ENCODE peak calls at places on chromosomes 12 and 14, in six cellular contexts. W, D, G, T, V and S are unnamed samples.
A peak's percentile ranks its signal among the peaks of the same experiment; 100 is the strongest.

GRCh38 chr12:50197297-50197727 is 30.1 kb upstream of the CERS5 start:
- DNase-seq in G (no peak), D (no peak), T (no peak), V (no peak), W (no peak), S (no peak)

GRCh38 chr12:120762093-120762492 is 36.5 kb downstream of the ACADS start:
- DNase-seq in T (no peak), G (no peak), W (no peak), D (no peak), V (no peak), S (no peak)

GRCh38 chr14:88310457-88310856 is 12.6 kb downstream of the KCNK10 start:
- DNase-seq in W (no peak), T (no peak), D (no peak), V (no peak), G (no peak), S (no peak)

GRCh38 chr14:56760164-56760914 is 49.9 kb downstream of the OTX2 start:
- DNase-seq in G (no peak), V (no peak), W (no peak), D (no peak), T (no peak), S (no peak)

GRCh38 chr14:100056964-100057817 is 8.0 kb upstream of the EVL start:
- DNase-seq in V (no peak), W (peak; percentile 45), D (no peak), T (no peak), G (no peak), S (no peak)

GRCh38 chr14:98144964-98145363 is 1127.0 kb downstream of the BCL11B start:
- DNase-seq in T (no peak), V (no peak), D (no peak), W (no peak), G (no peak), S (no peak)

GRCh38 chr12:69290545-69291277 is 51.3 kb downstream of the CPSF6 start:
- DNase-seq in D (peak; percentile 32), T (peak; percentile 82), G (peak; percentile 73), W (peak; percentile 76), V (peak; percentile 66), S (peak; percentile 94)

GRCh38 chr14:87896393-87897380 is 96.3 kb downstream of the GALC start:
- DNase-seq in W (peak; percentile 17), G (no peak), T (peak; percentile 41), D (no peak), V (peak; percentile 35), S (peak; percentile 7)

GRCh38 chr12:122947352-122947792 is 18.9 kb downstream of the ABCB9 start:
- DNase-seq in W (no peak), T (no peak), G (no peak), D (no peak), V (no peak), S (no peak)

GRCh38 chr14:95260537-95261440 is 58.9 kb downstream of the CLMN start:
- DNase-seq in G (no peak), T (no peak), V (no peak), W (no peak), D (no peak), S (no peak)

GRCh38 chr12:2003676-2004112 is 563 bp downstream of the DCP1B start:
- DNase-seq in V (no peak), G (no peak), D (no peak), T (no peak), W (no peak), S (no peak)

GRCh38 chr14:31363331-31364073 is 56.8 kb downstream of the HEATR5A start:
- DNase-seq in G (no peak), D (no peak), T (no peak), W (no peak), V (no peak), S (no peak)

GRCh38 chr14:51180577-51180976 is 59.5 kb upstream of the TMX1 start:
- DNase-seq in V (no peak), W (no peak), D (peak; percentile 69), T (no peak), G (no peak), S (no peak)

GRCh38 chr12:2286461-2287131 is 233.8 kb downstream of the CACNA1C start:
- DNase-seq in D (no peak), W (no peak), V (no peak), T (no peak), G (no peak), S (no peak)

GRCh38 chr12:52990206-52990605 is 16.1 kb upstream of the EIF4B start:
- DNase-seq in W (no peak), V (no peak), T (no peak), D (no peak), G (no peak), S (no peak)

DNA sequence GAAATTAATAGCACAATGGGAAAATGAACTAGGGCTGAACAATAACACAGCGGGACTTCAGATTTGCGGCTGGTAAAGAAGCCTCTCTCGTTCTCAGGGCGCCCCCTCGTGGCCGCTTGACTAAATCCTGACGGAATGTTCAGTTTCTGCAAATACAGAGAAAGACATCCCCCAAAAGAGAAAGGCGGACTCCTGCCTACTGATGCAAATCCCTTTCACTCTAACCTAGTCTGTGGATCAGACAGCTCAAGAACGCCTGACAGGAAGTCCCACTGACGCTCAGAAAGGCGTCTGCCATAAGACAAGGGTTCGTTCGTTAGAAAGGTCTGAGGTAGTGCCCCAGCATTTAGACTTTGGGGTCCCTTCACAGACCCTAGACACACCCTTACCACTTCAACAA is 2.5 kb downstream of the NUAK1 start:
- DNase-seq in T (peak; percentile 73), G (peak; percentile 79), W (peak; percentile 57), D (no peak), V (peak; percentile 70), S (no peak)
- TF ChIP-seq POLR2AphosphoS5 in T (no peak), G (no peak), W (no peak), D (no peak), V (peak; percentile 74), S (no peak)

GRCh38 chr12:51527872-51528271 is 63.2 kb upstream of the SCN8A start:
- DNase-seq in V (no peak), D (no peak), T (no peak), W (no peak), G (no peak), S (no peak)
- TF ChIP-seq GABPA in V (no peak), D (no peak), T (no peak), W (no peak), G (no peak), S (no peak)

GRCh38 chr12:96404683-96405082 is 4.4 kb upstream of the CDK17 start:
- DNase-seq in W (no peak), G (no peak), V (no peak), D (no peak), T (no peak), S (no peak)

GRCh38 chr12:96403870-96404269 is 3.6 kb upstream of the CDK17 start:
- DNase-seq in D (peak; percentile 72), G (no peak), W (no peak), T (no peak), V (no peak), S (no peak)

GRCh38 chr12:96412431-96412830 is 12.2 kb upstream of the CDK17 start:
- DNase-seq in T (no peak), G (no peak), W (no peak), V (no peak), D (no peak), S (no peak)

GRCh38 chr12:96409734-96410133 is 9.5 kb upstream of the CDK17 start:
- DNase-seq in D (no peak), W (no peak), T (no peak), V (no peak), G (no peak), S (peak; percentile 25)

DNA sequence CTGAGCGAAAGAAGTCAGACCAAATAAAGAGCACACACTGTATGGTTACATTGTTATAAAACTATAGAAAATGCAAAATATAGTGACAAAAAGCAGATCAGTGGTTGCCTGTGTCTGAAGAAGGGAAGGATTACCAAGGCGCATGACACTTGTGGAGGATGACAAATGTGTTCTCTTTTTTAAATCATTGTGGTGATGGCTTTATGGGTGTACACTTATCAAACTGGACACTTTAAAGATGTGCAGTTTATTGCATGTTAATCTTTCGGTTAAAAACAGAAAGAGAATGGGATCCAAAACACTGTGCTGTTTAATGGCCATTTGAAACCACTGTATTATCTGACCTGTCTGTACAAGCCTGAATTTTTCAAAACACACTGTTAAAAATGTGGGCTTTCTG is 8.8 kb upstream of the CDK17 start:
- DNase-seq in W (no peak), V (no peak), G (no peak), T (no peak), D (no peak), S (no peak)
- H3K27ac ChIP-seq in W (no peak overlapping the region), V (no peak overlapping the region), G (no peak overlapping the region), T (no peak overlapping the region), D (no peak overlapping the region), S (peak overlapping the region; percentile 41)

DNA sequence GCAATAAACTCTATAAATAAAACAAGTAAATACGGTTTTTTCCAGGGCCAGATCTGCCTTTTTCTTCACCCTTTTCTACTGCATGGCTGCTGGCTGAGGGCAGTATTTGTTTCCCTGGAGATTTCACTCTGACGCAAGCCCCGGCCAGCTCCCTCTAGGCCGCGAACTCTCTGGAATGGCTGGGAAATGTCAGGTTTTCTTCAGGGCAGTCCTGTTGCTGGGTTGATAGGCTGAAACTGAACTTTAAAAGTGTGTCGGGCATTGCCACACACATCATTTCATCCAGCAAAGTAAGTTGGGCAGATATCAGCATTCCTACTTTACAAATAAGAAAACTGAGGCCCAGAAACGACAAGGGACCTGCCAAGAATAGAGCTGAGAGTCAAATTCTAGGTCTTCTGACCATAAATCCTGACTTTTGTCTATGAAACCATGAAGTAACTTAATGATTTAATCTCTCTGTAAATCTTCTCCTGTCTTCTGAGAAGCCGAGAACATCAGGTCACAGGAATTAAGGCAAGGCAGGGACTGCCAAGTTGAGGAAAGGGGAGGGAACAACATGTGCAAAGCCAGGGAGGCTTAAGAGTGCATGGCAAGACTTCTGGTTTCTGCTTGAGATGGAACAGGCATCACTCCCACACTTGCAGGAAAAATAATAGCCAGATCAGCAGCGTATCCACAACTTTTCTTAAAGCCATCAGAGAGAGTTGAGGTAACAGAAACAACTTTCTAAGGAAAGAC is 205.0 kb upstream of the CCDC196 start:
- DNase-seq in T (no peak), V (no peak), D (no peak), W (no peak), G (no peak), S (no peak)
- TF ChIP-seq POLR2AphosphoS5 in T (no peak), V (no peak), D (no peak), W (no peak), G (no peak), S (no peak)

DNA sequence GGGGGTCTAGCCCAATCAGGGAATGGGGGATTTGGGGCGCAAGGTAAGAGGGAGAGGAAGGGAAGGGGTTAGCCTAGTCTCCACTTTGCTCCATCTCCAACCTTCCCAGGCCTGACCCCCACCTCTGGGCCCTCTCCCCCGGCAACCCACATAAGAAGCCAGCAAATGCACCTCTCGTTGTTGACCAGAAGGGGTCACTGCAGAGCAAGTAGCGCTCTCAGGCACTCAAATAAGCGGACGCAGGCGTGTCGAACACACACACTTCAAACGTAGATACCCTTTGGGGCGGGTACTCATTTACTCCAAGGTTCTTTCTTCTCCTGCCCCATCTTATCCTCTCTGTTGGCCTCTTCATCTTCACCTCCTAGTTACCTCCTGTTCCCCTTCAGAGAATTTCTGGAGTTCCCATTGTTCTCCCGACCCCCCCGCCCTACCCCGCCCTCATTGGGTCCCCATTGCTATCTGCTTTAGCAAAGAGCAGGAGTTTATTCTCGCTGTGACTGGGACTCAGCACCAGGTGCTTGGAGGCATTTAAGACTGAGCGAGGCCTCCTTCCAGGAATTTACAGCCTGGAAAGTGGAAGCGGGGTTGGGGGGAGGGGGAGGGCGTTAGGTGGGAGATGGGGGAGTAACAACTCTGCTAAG is 1.5 kb upstream of the SRRM4 start:
- DNase-seq in G (peak; percentile 39), D (no peak), W (peak; percentile 76), T (peak; percentile 56), V (peak; percentile 73), S (peak; percentile 6)
- TF ChIP-seq GABPA in G (no peak), D (no peak), W (no peak), T (no peak), V (no peak), S (no peak)

GRCh38 chr14:53146739-53147138 is 6.4 kb downstream of the DDHD1 start:
- DNase-seq in W (no peak), D (no peak), G (no peak), V (no peak), T (no peak), S (no peak)
- H3K27ac ChIP-seq in W (no peak overlapping the region), D (peak overlapping the region; percentile 88), G (no peak overlapping the region), V (no peak overlapping the region), T (no peak overlapping the region), S (no peak overlapping the region)